ENCODE peak calls at places on chromosomes 1 and 21, in six cellular contexts. M is GM23248, D is HCT116, V is SK-N-SH, P is neural progenitor cell, B is PC-3. H is an unnamed sample.

GRCh38 chr1:217521317-217521716 is 109.6 kb downstream of the GPATCH2 start:
- DNase-seq in M (no peak), D (no peak), V (no peak), P (no peak), B (no peak), H (no peak)

GRCh38 chr1:239755107-239755506 is 336.6 kb upstream of the FMN2 start:
- DNase-seq in M (no peak), D (no peak), V (no peak), P (peak; percentile 28), B (peak; percentile 38), H (no peak)

GRCh38 chr1:26529405-26529654 is 231 bp upstream of the RPS6KA1 start:
- DNase-seq in M (no peak), D (no peak), V (no peak), P (no peak), B (no peak), H (no peak)

GRCh38 chr1:195765099-195765498 is 843.1 kb downstream of the KCNT2 start:
- DNase-seq in M (no peak), D (no peak), V (no peak), P (no peak), B (no peak), H (peak; percentile 2)

GRCh38 chr1:50156241-50157010 is 47.7 kb downstream of the ELAVL4 start:
- DNase-seq in M (peak; percentile 3), D (no peak), V (no peak), P (no peak), B (peak; percentile 35), H (no peak)

GRCh38 chr21:42784276-42784675 is 95.1 kb downstream of the WDR4 start:
- DNase-seq in M (no peak), D (no peak), V (peak; percentile 28), P (no peak), B (no peak), H (no peak)

GRCh38 chr1:206608108-206608698 is 4.1 kb downstream of the EIF2D start:
- DNase-seq in M (peak; percentile 68), D (peak; percentile 21), V (peak; percentile 64), P (peak; percentile 67), B (peak; percentile 68), H (peak; percentile 54)

GRCh38 chr1:159953866-159954515 is at the start of gene SLAMF9:
- DNase-seq in M (peak; percentile 83), D (no peak), V (no peak), P (no peak), B (peak; percentile 92), H (no peak)

GRCh38 chr1:52423771-52424170 is 19.4 kb downstream of the PRPF38A start:
- DNase-seq in M (no peak), D (no peak), V (no peak), P (no peak), B (no peak), H (no peak)

GRCh38 chr1:160625725-160626498 is 20.9 kb downstream of the SLAMF1 start:
- DNase-seq in M (no peak), D (no peak), V (no peak), P (no peak), B (no peak), H (no peak)

GRCh38 chr1:145985502-145986439 is 10.6 kb downstream of the TXNIP start:
- DNase-seq in M (peak; percentile 54), D (peak; percentile 33), V (no peak), P (no peak), B (peak; percentile 87), H (no peak)

GRCh38 chr1:58979085-58979484 is 195.2 kb upstream of the JUN start:
- DNase-seq in M (no peak), D (no peak), V (no peak), P (no peak), B (no peak), H (peak; percentile 71)

GRCh38 chr1:200708769-200709168 is 29.9 kb upstream of the CAMSAP2 start:
- DNase-seq in M (peak; percentile 43), D (no peak), V (no peak), P (no peak), B (peak; percentile 61), H (peak; percentile 15)

GRCh38 chr1:145758116-145758515 is 38.8 kb downstream of the CD160 start:
- DNase-seq in M (no peak), D (no peak), V (no peak), P (no peak), B (no peak), H (no peak)

GRCh38 chr1:109229531-109230127 is 15.9 kb downstream of the SARS1 start:
- DNase-seq in M (no peak), D (no peak), V (no peak), P (peak; percentile 97), B (no peak), H (no peak)

GRCh38 chr1:221880182-221880581 is 138.3 kb upstream of the DUSP10 start:
- DNase-seq in M (peak; percentile 18), D (no peak), V (no peak), P (no peak), B (peak; percentile 61), H (no peak)

GRCh38 chr1:186865253-186865652 is 36.5 kb downstream of the PLA2G4A start:
- DNase-seq in M (no peak), D (no peak), V (no peak), P (no peak), B (no peak), H (peak; percentile 97)

GRCh38 chr1:192998536-192998935 is 60.6 kb downstream of the UCHL5 start:
- DNase-seq in M (no peak), D (no peak), V (no peak), P (no peak), B (peak; percentile 10), H (peak; percentile 24)

GRCh38 chr1:170663441-170664282 is at the start of gene PRRX1:
- DNase-seq in M (peak; percentile 72), D (no peak), V (no peak), P (no peak), B (no peak), H (no peak)

GRCh38 chr1:202229376-202229775 is 35.8 kb downstream of the LGR6 start:
- DNase-seq in M (no peak), D (no peak), V (no peak), P (no peak), B (no peak), H (no peak)

GRCh38 chr1:222301653-222302052 is 246.3 kb downstream of the HHIPL2 start:
- DNase-seq in M (no peak), D (no peak), V (no peak), P (no peak), B (no peak), H (no peak)

GRCh38 chr1:66648896-66649597 is 103.2 kb upstream of the DYNLT5 start:
- DNase-seq in M (no peak), D (no peak), V (no peak), P (no peak), B (no peak), H (peak; percentile 81)

GRCh38 chr1:179230251-179230650 is 774 bp upstream of the ABL2 start:
- DNase-seq in M (peak; percentile 82), D (no peak), V (peak; percentile 17), P (no peak), B (peak; percentile 80), H (no peak)

GRCh38 chr1:202214089-202214843 is 20.7 kb downstream of the LGR6 start:
- DNase-seq in M (no peak), D (no peak), V (peak; percentile 86), P (peak; percentile 70), B (no peak), H (no peak)

GRCh38 chr1:203274603-203275381 is 30.5 kb upstream of the BTG2 start:
- DNase-seq in M (peak; percentile 65), D (no peak), V (no peak), P (no peak), B (no peak), H (no peak)

GRCh38 chr1:19384113-19384512 is 72.0 kb downstream of the SLC66A1 start:
- DNase-seq in M (peak; percentile 67), D (no peak), V (peak; percentile 75), P (no peak), B (peak; percentile 20), H (no peak)

GRCh38 chr1:211753649-211754251 is 76.8 kb downstream of the LPGAT1 start:
- DNase-seq in M (no peak), D (no peak), V (peak; percentile 25), P (no peak), B (no peak), H (no peak)

GRCh38 chr21:41634211-41634694 is 126.3 kb upstream of the TMPRSS2 start:
- DNase-seq in M (no peak), D (no peak), V (no peak), P (no peak), B (peak; percentile 99), H (no peak)

GRCh38 chr1:27724961-27725373 is 794 bp upstream of the FAM76A start:
- DNase-seq in M (peak; percentile 42), D (no peak), V (peak; percentile 9), P (peak; percentile 41), B (no peak), H (no peak)

GRCh38 chr21:17512245-17513213 is at the start of gene CXADR:
- DNase-seq in M (peak; percentile 32), D (peak; percentile 71), V (peak; percentile 93), P (peak; percentile 98), B (peak; percentile 81), H (peak; percentile 95)
- H3K9ac ChIP-seq in M (no peak within 1 kb of the TSS), D (peak within 1 kb of the TSS; percentile 62), V (no peak within 1 kb of the TSS), P (peak within 1 kb of the TSS; percentile 78), B (peak within 1 kb of the TSS; percentile 12), H (peak within 1 kb of the TSS; percentile 63)

DNA sequence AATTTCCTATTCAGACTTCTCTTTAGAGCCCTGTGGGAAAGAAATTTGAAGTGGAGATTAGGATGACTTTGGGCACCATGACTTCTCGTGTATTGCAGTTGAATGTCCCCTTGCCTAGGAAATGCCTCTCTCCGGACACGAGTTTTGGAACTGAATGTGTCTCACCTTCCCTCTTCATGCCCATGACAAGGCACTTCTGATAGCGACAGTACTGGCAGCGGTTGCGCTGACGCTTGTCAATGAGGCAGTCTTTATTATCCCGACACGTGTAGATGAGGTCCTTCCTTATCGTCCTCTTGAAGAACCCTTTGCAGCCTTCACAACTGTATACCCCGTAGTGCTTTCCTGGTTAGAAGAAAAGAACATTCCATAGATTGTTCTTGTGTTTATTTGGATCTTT is 28.1 kb downstream of the RXRG start:
- DNase-seq in M (no peak), D (no peak), V (no peak), P (no peak), B (no peak), H (no peak)
- TF ChIP-seq EZH2phosphoT487 in M (no peak), D (no peak), V (no peak), P (no peak), B (no peak), H (no peak)

GRCh38 chr1:155082301-155082940 is 3.8 kb downstream of the EFNA3 start:
- DNase-seq in M (peak; percentile 40), D (no peak), V (no peak), P (peak; percentile 51), B (no peak), H (no peak)
- H2AFZ ChIP-seq in M (no peak overlapping the region), D (no peak overlapping the region), V (no peak overlapping the region), P (no peak overlapping the region), B (peak overlapping the region; percentile 74), H (no peak overlapping the region)

DNA sequence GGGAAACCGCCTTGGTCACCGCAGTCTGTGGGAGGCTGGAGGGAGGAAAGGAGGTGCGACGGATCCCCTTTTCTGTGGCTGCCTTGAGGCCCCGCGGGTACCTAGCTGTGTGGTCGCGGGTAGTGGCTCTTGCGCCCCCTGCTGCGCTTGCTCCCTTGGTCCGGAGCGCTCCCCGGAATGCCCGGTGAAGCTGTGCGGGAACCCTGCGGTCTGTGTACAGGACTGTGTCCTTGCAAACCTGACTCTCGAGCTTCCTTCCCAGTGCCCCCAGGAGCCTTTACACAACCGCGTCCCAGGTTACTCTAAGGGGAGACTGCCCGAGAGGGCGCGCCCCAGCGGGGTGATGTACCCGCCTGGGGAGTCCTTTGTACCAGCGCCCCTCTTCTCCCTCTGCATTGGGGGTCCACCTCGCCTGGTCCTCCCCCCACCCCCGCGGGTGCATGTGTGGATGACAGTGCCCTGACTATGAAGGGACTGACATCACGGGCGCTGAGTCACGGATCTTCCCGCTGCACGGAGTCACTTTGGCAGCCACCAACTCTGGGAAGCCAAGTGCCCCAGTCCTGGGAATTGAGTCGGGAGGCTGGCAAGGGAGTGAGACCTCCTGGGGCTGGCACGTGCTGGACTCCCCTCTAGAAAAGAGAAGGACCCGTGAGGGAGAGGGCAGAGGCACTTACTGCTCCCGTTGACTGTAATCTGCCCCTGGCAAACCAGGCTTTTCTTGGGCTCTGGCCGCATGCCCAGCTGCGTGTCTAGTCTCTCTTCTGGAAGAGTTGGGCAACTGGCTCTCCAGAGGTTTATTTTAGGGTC is 824 bp downstream of the IL6R start:
- DNase-seq in M (peak; percentile 96), D (no peak), V (peak; percentile 79), P (peak; percentile 59), B (peak; percentile 86), H (peak; percentile 77)
- H3K9ac ChIP-seq in M (peak overlapping the region; percentile 92), D (peak overlapping the region; percentile 77), V (peak overlapping the region; percentile 72), P (no peak overlapping the region), B (peak overlapping the region; percentile 97), H (peak overlapping the region; percentile 94)